ENCODE peak calls at places on chromosomes 5 and 9, in ten cellular contexts. U is heart right ventricle; G is OCI-LY7; Z is stimulated activated CD4-positive, alpha-beta T cell treated with anti-CD3 and anti-CD28 coated beads, TNF-alpha, amount 100 ng/mL, for 24 hours; D is NCI-H2081; M is NCI-H345; S is NCI-H82; A is cardiac fibroblast; Y is Panc1; H is NCI-H1417. F is an unnamed sample.

GRCh38 chr5:14145356-14146334 is 2.5 kb downstream of the TRIO start:
- DNase-seq in U (no peak), G (no peak), Z (no peak), D (no peak), M (no peak), S (no peak), A (peak; percentile 80), Y (no peak), H (no peak), F (no peak)

GRCh38 chr5:125043781-125044391 is 297.4 kb upstream of the ZNF608 start:
- DNase-seq in U (peak; percentile 67), G (no peak), Z (no peak), D (peak; percentile 94), M (peak; percentile 69), S (peak; percentile 5), A (peak; percentile 79), Y (no peak), H (peak; percentile 8), F (peak; percentile 48)

GRCh38 chr9:135135171-135135926 is 47.9 kb downstream of the OLFM1 start:
- DNase-seq in U (no peak), G (no peak), Z (no peak), D (no peak), M (no peak), S (peak; percentile 40), A (no peak), Y (no peak), H (no peak), F (no peak)

GRCh38 chr5:175698401-175699115 is 40.7 kb downstream of the HRH2 start:
- DNase-seq in U (no peak), G (no peak), Z (no peak), D (no peak), M (no peak), S (no peak), A (no peak), Y (no peak), H (no peak), F (no peak)

GRCh38 chr5:86909896-86910295 is 292.2 kb downstream of the COX7C start:
- DNase-seq in U (no peak), G (no peak), Z (no peak), D (no peak), M (no peak), S (no peak), A (peak; percentile 68), Y (peak; percentile 10), H (no peak), F (no peak)

GRCh38 chr9:73219985-73220626 is 68.4 kb downstream of the ANXA1 start:
- DNase-seq in U (no peak), G (no peak), Z (peak; percentile 16), D (no peak), M (no peak), S (no peak), A (peak; percentile 66), Y (no peak), H (no peak), F (no peak)

GRCh38 chr9:121059998-121060636 is 10.0 kb upstream of the C5 start:
- DNase-seq in U (no peak), G (peak; percentile 82), Z (no peak), D (peak; percentile 64), M (peak; percentile 45), S (peak; percentile 91), A (peak; percentile 84), Y (peak; percentile 33), H (peak; percentile 80), F (peak; percentile 61)

GRCh38 chr5:179306191-179307005 is 38.9 kb downstream of the ADAMTS2 start:
- DNase-seq in U (peak; percentile 0), G (no peak), Z (no peak), D (no peak), M (no peak), S (no peak), A (no peak), Y (no peak), H (no peak), F (no peak)

GRCh38 chr5:134136221-134136631 is 21.7 kb downstream of the TCF7 start:
- DNase-seq in U (no peak), G (no peak), Z (no peak), D (no peak), M (no peak), S (no peak), A (no peak), Y (no peak), H (no peak), F (no peak)

F was measured in D341Med.